ENCODE peak calls at places on chromosomes 7 and 10, in seven cellular contexts. G is stomach, A is uterus, N is tibial nerve, V is testis, T is HepG2, Z is ovary. Q is an unnamed sample. For H3K36me3, the result is how much of the 10 kb centered on the place peaks cover.

GRCh38 chr10:15636446-15636845 is 83.3 kb downstream of the ITGA8 start:
- DNase-seq in V (no peak), Z (no peak), A (no peak), N (no peak), T (no peak), G (no peak), Q (no peak)

GRCh38 chr7:1289681-1290261 is 57.1 kb downstream of the UNCX start:
- DNase-seq in N (no peak), A (no peak), Z (no peak), G (no peak), T (no peak), V (no peak), Q (no peak)

GRCh38 chr10:128463991-128464755 is 337.9 kb upstream of the MKI67 start:
- DNase-seq in T (peak), G (peak), Z (peak), N (no peak), V (no peak), A (peak), Q (peak)

GRCh38 chr7:412313-412710 is 107.3 kb downstream of the PDGFA start:
- DNase-seq in N (no peak), Z (no peak), V (no peak), T (no peak), A (no peak), G (no peak), Q (no peak)

GRCh38 chr7:16130127-16131110 is 290.9 kb downstream of the CRPPA start:
- DNase-seq in A (no peak), N (no peak), T (no peak), V (no peak), Z (no peak), G (no peak), Q (no peak)

GRCh38 chr10:76437011-76437410 is 1005.6 kb downstream of the LRMDA start:
- DNase-seq in N (no peak), T (no peak), V (no peak), G (no peak), A (no peak), Z (no peak), Q (no peak)

GRCh38 chr7:116499168-116500070 is at the start of gene CAV2:
- DNase-seq in V (peak), T (no peak), N (peak), Z (peak), A (peak), G (peak), Q (peak)

GRCh38 chr7:116180302-116180701 is 30.0 kb upstream of the TES start:
- DNase-seq in T (peak), V (peak), A (peak), Z (no peak), N (no peak), G (no peak), Q (peak)

GRCh38 chr10:103145860-103146466 is 47.1 kb downstream of the NT5C2 start:
- DNase-seq in A (peak), T (peak), N (peak), V (peak), G (peak), Z (peak), Q (peak)

GRCh38 chr10:1064172-1064571 is 8.0 kb downstream of the WDR37 start:
- DNase-seq in N (no peak), Z (no peak), V (no peak), G (no peak), A (no peak), T (no peak), Q (no peak)

GRCh38 chr10:79488303-79488702 is 24.0 kb upstream of the EIF5AL1 start:
- DNase-seq in Z (peak), A (peak), N (peak), G (peak), V (peak), T (no peak), Q (peak)

GRCh38 chr7:114026486-114027089 is 107.8 kb upstream of the PPP1R3A start:
- DNase-seq in Z (no peak), T (peak), N (no peak), G (no peak), V (no peak), A (no peak), Q (no peak)

GRCh38 chr7:46072722-46073121 is 151.7 kb upstream of the IGFBP3 start:
- DNase-seq in T (no peak), N (no peak), G (no peak), Z (no peak), V (no peak), A (no peak), Q (no peak)

GRCh38 chr7:108347616-108348015 is 108.6 kb downstream of the NRCAM start:
- DNase-seq in T (peak), Z (no peak), G (no peak), A (no peak), V (no peak), N (no peak), Q (peak)

GRCh38 chr10:8800426-8800825 is 745.9 kb downstream of the GATA3 start:
- DNase-seq in N (no peak), Z (no peak), T (no peak), V (no peak), G (no peak), A (no peak), Q (no peak)

GRCh38 chr7:47089068-47089417 is 492.9 kb downstream of the TNS3 start:
- DNase-seq in V (no peak), T (no peak), G (no peak), Z (no peak), A (no peak), N (no peak), Q (no peak)

GRCh38 chr10:23343591-23344225 is 889 bp downstream of the C10orf67 start:
- DNase-seq in G (peak), A (peak), N (peak), V (peak), T (no peak), Z (peak), Q (peak)

GRCh38 chr7:51019231-51019844 is 236.6 kb upstream of the GRB10 start:
- DNase-seq in Z (no peak), A (no peak), V (no peak), N (no peak), T (no peak), G (no peak), Q (no peak)

GRCh38 chr10:359093-359492 is 223.8 kb downstream of the ZMYND11 start:
- DNase-seq in A (no peak), T (no peak), Z (no peak), N (no peak), V (no peak), G (no peak), Q (no peak)

GRCh38 chr10:43221419-43222293 is 45.2 kb downstream of the RASGEF1A start:
- DNase-seq in A (no peak), G (no peak), N (no peak), T (peak), Z (peak), V (no peak), Q (no peak)

GRCh38 chr10:124722812-124723783 is 21.1 kb downstream of the FAM53B start:
- DNase-seq in G (no peak), V (peak), Z (no peak), T (no peak), N (no peak), A (peak), Q (peak)

GRCh38 chr7:47724335-47724982 is 142.5 kb upstream of the TNS3 start:
- DNase-seq in V (no peak), T (peak), N (no peak), G (peak), A (no peak), Z (no peak), Q (no peak)

GRCh38 chr7:18724311-18724710 is 228.8 kb downstream of the HDAC9 start:
- DNase-seq in Z (no peak), V (no peak), T (no peak), N (no peak), A (no peak), G (no peak), Q (no peak)

DNA sequence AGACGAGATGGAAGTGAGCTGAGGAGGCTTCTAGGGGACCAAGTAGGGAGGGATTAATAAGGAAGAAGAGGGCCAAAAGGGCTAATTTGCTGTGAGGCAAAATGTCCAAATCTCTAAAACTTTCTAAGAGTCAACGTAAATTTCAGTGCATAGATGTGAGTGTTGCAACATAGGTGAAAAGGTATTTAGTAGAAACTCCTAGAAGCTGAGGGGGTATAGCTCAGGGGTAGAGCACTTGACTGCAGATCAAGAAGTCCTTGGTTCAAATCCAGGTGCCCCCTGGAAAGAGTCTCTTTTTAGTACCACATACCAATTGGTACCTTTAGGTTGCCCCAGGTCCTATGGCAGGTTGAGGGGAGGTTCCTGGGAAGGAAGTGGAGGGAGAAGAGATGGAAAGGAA is 48.7 kb upstream of the ZNF746 start:
- DNase-seq in V (no peak), T (no peak), Z (no peak), A (no peak), G (no peak), N (no peak), Q (no peak)
- H3K36me3 ChIP-seq in V (under half), T (under half), Z (under half), A (under half), G (half or more), N (under half), Q (under half)

GRCh38 chr7:106448992-106449859 is 164.4 kb upstream of the NAMPT start:
- DNase-seq in T (no peak), G (no peak), A (no peak), N (no peak), V (no peak), Z (no peak), Q (no peak)
- TF ChIP-seq POLR2A in T (no peak), G (no peak), A (no peak), N (no peak), V (no peak), Z (no peak), Q (no peak)

DNA sequence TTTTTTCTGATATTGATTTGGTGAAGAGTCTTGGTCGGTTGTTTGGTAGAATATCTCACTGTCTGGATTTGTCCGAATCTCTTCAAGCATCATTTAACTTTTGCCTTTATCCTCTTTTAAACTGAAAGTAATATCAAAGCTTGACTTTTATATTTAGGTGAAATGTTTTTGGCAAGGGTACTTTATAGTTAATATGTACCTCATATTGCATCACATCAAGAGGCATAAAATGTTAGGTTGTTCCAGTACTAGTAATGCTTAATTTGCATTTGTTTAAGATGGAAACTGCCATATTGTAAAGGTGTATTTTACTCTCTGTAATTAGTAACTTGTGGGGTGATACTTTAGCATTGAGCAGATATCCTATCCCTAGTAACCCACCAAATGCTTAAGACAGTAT is 17.1 kb upstream of the DDX21 start:
- DNase-seq in T (no peak), G (no peak), N (no peak), V (no peak), A (no peak), Z (no peak), Q (no peak)
- H3K36me3 ChIP-seq in T (under half), G (half or more), N (under half), V (under half), A (under half), Z (under half), Q (half or more)

GRCh38 chr7:89607797-89608196 is 546.5 kb upstream of the STEAP1 start:
- DNase-seq in Z (no peak), V (no peak), G (no peak), T (no peak), A (no peak), N (no peak), Q (no peak)
- TF ChIP-seq POLR2A in Z (no peak), V (no peak), G (no peak), T (no peak), A (no peak), N (no peak), Q (no peak)

DNA sequence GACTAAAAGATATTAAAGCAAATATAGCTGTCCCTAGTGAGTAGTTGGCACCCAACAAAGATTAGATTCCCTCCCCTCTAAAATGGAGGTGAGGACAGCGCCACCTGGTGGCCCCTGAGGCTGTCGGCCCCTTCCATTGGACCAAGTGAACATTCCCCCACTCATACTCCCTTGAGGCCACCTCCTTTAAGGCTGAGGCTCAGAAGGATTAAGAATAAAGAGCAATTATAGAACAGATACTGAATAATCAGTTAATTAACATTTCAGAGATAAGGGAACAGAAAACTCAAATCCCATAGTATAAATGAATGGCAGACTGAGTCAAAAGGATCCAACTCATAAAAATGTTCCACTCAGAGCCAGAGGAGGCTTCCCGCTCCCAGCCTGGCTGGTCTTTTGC is 130.4 kb upstream of the GHITM start:
- DNase-seq in T (no peak), G (no peak), Z (no peak), A (no peak), V (peak), N (no peak), Q (peak)
- H3K36me3 ChIP-seq in T (under half), G (under half), Z (under half), A (under half), V (under half), N (under half), Q (under half)

DNA sequence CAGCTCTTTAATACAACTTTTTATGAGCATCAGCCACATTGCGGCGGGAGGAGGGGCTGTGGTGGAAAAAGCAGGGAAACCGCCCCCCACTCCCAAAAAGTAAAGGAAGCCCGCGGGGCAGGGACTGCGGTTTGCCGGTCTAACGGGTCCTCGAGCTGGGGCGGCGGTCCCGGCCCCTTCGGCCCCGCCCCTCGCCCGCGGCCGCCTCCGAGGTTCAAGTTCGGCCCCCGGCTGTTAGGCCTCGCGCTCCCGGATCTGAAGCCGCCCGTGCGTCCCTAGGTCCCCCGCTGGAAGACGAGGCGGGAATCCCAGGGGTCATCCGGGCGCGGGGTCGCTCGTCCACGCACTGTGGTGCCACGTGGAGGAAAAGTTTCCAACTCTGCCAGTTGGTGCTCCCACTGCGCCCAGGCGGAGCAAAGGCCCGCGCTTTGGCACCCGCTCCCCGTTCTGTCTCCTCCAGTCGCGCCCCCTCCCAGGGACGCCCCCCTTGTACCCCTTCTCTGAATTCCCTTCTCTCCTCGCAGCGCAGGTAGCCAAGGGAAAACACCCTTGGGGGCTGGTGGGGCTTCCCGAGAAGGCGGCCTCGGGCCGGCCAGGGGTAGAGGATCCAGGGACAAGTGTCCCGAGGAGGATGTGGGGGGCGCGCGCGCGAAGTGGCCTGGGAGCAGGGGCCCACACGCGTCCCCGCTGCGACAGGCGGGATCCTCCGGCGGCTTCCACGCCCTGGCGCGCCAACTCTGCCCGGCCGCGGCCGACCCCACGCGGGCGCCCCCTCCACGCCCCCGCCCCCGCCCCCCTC is 798 bp upstream of the AUTS2 start:
- DNase-seq in Z (no peak), N (peak), G (peak), V (peak), T (no peak), A (peak), Q (peak)
- TF ChIP-seq POLR2A in Z (no peak), N (no peak), G (no peak), V (no peak), T (no peak), A (no peak), Q (no peak)

GRCh38 chr10:71836594-71836970 is 14.5 kb downstream of the PSAP start:
- DNase-seq in V (no peak), A (no peak), G (no peak), N (no peak), T (no peak), Z (no peak), Q (no peak)

GRCh38 chr10:71835671-71836593 is 15.1 kb downstream of the PSAP start:
- DNase-seq in N (peak), A (peak), T (peak), G (peak), Z (peak), V (peak), Q (peak)

GRCh38 chr10:71832967-71833366 is 18.1 kb downstream of the PSAP start:
- DNase-seq in G (no peak), Z (no peak), T (no peak), A (no peak), N (no peak), V (no peak), Q (no peak)

GRCh38 chr10:71833451-71834342 is 17.4 kb downstream of the PSAP start:
- DNase-seq in T (no peak), N (no peak), G (no peak), V (no peak), A (no peak), Z (no peak), Q (no peak)

DNA sequence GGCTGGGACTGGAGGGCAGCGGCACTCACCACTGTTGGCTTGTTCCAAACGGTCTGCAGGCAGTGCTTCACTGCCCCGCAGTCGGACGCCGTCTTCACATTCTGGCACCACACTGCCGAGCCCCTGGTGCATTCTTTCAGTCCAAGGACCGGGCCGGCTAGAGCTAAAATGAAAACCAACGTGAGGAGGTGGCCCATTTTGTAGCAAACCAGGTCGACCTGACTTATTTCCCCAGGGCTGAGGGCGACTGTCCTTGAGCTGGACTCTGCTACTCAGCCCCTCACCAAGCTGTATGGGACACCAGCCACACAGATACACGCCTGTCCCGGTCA is 16.7 kb downstream of the PSAP start:
- DNase-seq in N (no peak), V (no peak), Z (no peak), T (no peak), A (no peak), G (no peak), Q (no peak)
- H3K36me3 ChIP-seq in N (under half), V (under half), Z (under half), T (half or more), A (under half), G (under half), Q (under half)

Q was measured in adrenal gland.